ENCODE peak calls at places on chromosomes 11 and 22, in four cellular contexts. N, Y, E and T are unnamed samples.
A peak's percentile ranks its signal among the peaks of the same experiment; 100 is the strongest.

GRCh38 chr11:29780756-29781155 is 236.1 kb downstream of the KCNA4 start:
- DNase-seq in N (no peak), Y (no peak), E (no peak), T (no peak)

GRCh38 chr11:47715082-47715669 is at the start of gene AGBL2:
- DNase-seq in N (peak; percentile 76), Y (peak; percentile 50), E (peak; percentile 77), T (peak; percentile 90)

GRCh38 chr22:24875862-24876506 is 70.0 kb downstream of the SGSM1 start:
- DNase-seq in N (no peak), Y (peak; percentile 46), E (no peak), T (peak; percentile 12)

GRCh38 chr11:118533769-118534729 is 3.1 kb downstream of the TMEM25 start:
- DNase-seq in N (no peak), Y (no peak), E (no peak), T (no peak)

GRCh38 chr11:8039530-8040260 is 41.3 kb upstream of the TUB start:
- DNase-seq in N (peak; percentile 15), Y (no peak), E (no peak), T (no peak)

GRCh38 chr11:57776101-57776511 is 14.5 kb downstream of the CTNND1 start:
- DNase-seq in N (no peak), Y (peak; percentile 67), E (no peak), T (no peak)

GRCh38 chr11:69348414-69349235 is 54.7 kb downstream of the MYEOV start:
- DNase-seq in N (no peak), Y (no peak), E (no peak), T (no peak)

GRCh38 chr22:50219800-50220602 is 19.2 kb downstream of the SELENOO start:
- DNase-seq in N (no peak), Y (no peak), E (no peak), T (no peak)

GRCh38 chr11:122656631-122657101 is 1.1 kb downstream of the UBASH3B start:
- DNase-seq in N (peak; percentile 64), Y (peak; percentile 27), E (peak; percentile 44), T (peak; percentile 4)

GRCh38 chr22:26589367-26589844 is 526 bp downstream of the TPST2 start:
- DNase-seq in N (peak; percentile 38), Y (no peak), E (peak; percentile 54), T (peak; percentile 29)

GRCh38 chr11:117010808-117011540 is 87.3 kb downstream of the SIK3 start:
- DNase-seq in N (no peak), Y (peak; percentile 94), E (no peak), T (no peak)

GRCh38 chr22:41482319-41482935 is 13.5 kb downstream of the ACO2 start:
- DNase-seq in N (no peak), Y (peak; percentile 13), E (no peak), T (peak; percentile 35)

GRCh38 chr22:35021166-35021565 is 44.8 kb upstream of the ISX start:
- DNase-seq in N (no peak), Y (no peak), E (no peak), T (no peak)

GRCh38 chr22:27252282-27253049 is 549.1 kb downstream of the MN1 start:
- DNase-seq in N (no peak), Y (peak; percentile 93), E (no peak), T (no peak)

GRCh38 chr22:44574057-44574456 is 76.0 kb upstream of the RTL6 start:
- DNase-seq in N (peak; percentile 41), Y (peak; percentile 76), E (peak; percentile 37), T (no peak)

GRCh38 chr11:6693342-6694228 is 10.4 kb upstream of the MRPL17 start:
- DNase-seq in N (no peak), Y (peak; percentile 93), E (no peak), T (no peak)

GRCh38 chr22:48350456-48350855 is 1477.2 kb downstream of the BRD1 start:
- DNase-seq in N (no peak), Y (no peak), E (no peak), T (no peak)

GRCh38 chr11:121291896-121292502 is 572 bp upstream of the SC5D start:
- DNase-seq in N (no peak), Y (no peak), E (no peak), T (peak; percentile 52)

GRCh38 chr22:26681395-26681821 is 24.0 kb downstream of the MIAT start:
- DNase-seq in N (no peak), Y (peak; percentile 94), E (no peak), T (no peak)

GRCh38 chr11:15406952-15407351 is 292.2 kb downstream of the INSC start:
- DNase-seq in N (no peak), Y (no peak), E (no peak), T (no peak)

GRCh38 chr22:26461188-26461810 is 22.3 kb downstream of the HPS4 start:
- DNase-seq in N (peak; percentile 71), Y (peak; percentile 41), E (peak; percentile 76), T (peak; percentile 47)

GRCh38 chr11:64357446-64357845 is 1.5 kb upstream of the RPS6KA4 start:
- DNase-seq in N (no peak), Y (no peak), E (no peak), T (no peak)

GRCh38 chr11:128174465-128175101 is 412.8 kb downstream of the ETS1 start:
- DNase-seq in N (no peak), Y (peak; percentile 74), E (no peak), T (no peak)

GRCh38 chr11:65516135-65516968 is 8.5 kb upstream of the SCYL1 start:
- DNase-seq in N (no peak), Y (no peak), E (no peak), T (peak; percentile 1)

GRCh38 chr11:70914496-70914895 is 337.9 kb downstream of the SHANK2 start:
- DNase-seq in N (no peak), Y (no peak), E (no peak), T (no peak)

GRCh38 chr22:27827586-27828213 is 26.1 kb upstream of the MN1 start:
- DNase-seq in N (no peak), Y (no peak), E (no peak), T (no peak)

GRCh38 chr22:31846161-31847115 is 92.6 kb downstream of the DEPDC5 start:
- DNase-seq in N (no peak), Y (peak; percentile 44), E (no peak), T (peak; percentile 29)

GRCh38 chr11:67268036-67268683 is 1.9 kb downstream of the GRK2 start:
- DNase-seq in N (no peak), Y (no peak), E (no peak), T (peak; percentile 94)

GRCh38 chr11:100353083-100353482 is 334.0 kb upstream of the ARHGAP42 start:
- DNase-seq in N (no peak), Y (no peak), E (no peak), T (no peak)

GRCh38 chr11:18780329-18780728 is 11.3 kb downstream of the PTPN5 start:
- DNase-seq in N (no peak), Y (no peak), E (no peak), T (no peak)

DNA sequence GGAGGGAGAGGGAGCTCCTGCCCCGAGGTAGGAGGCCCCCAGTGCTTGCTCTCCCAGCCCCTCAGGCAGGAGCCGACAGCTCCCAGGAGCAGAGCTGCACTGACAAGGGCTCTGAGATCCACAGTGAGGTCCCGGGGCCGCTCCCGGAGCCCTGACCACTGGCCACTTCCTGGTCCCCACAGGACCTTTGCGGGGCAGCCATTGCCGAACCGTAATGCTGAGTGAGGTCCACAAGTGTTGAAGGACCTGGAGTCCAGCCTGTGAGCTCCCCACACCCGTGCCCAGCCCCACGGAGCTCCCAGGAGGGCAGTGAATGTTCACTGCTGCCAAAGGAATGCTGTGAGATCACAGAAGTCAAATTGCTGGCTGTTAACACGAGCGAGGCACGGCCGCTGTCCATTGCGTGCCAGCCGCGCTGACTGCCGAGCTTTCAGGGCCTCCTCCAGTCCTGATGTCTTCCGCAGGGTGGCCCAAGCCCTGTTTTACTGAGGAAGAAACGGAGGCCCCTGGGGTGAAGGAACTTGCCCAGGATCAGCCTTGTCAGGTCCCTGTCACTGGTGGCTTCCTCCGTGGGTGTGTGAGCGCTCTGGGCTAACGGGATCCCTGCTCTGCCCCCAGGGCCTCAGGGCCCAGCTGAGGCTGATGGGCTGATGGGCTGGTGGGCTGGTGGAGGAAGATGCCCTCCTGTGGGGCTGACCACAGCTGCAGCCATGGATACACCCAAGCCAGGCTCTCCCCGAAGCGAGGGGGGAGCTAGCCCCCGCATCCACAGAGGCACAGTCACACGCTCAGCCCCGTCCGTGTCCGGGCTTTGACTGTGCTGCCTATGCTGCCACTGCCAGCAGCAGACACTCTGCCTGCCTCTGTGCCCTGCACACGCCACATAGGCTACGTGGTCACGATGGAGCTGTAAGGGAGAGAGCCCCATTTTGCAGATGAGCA is 70.8 kb downstream of the WNT7B start:
- DNase-seq in N (no peak), Y (peak; percentile 64), E (peak; percentile 40), T (no peak)
- TF ChIP-seq CTCF in N (no peak), Y (no peak), E (no peak), T (no peak)

GRCh38 chr11:85133636-85134035 is 493.5 kb downstream of the DLG2 start:
- DNase-seq in N (no peak), Y (no peak), E (no peak), T (no peak)

GRCh38 chr11:85137597-85137996 is 489.5 kb downstream of the DLG2 start:
- DNase-seq in N (no peak), Y (no peak), E (peak; percentile 49), T (no peak)

GRCh38 chr11:85132839-85133238 is 494.3 kb downstream of the DLG2 start:
- DNase-seq in N (no peak), Y (no peak), E (no peak), T (no peak)
- H3K4me3 ChIP-seq in N (no peak overlapping the region), Y (no peak overlapping the region), E (no peak overlapping the region), T (no peak overlapping the region)

DNA sequence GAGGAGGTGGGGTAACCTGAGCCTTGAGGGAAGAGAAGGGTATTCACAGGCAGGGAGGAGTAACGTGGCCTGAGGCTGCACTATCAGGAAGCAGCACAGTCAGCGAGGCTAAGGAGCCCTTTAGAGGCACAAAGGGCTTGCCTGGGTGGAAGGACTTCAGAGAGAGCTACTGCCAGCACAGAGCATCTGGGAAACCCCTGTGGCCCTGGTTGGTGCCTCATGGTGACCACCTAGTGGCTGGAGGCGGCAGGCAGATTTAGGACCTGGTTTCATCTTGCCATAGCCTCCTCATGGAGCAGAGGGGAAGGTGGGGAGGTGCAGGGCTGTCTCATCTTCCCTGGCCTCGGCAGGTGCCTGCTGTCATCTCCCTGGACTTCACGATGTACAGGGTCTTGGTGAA is 64.5 kb downstream of the MPPED1 start:
- DNase-seq in N (no peak), Y (no peak), E (no peak), T (peak; percentile 10)
- TF ChIP-seq CTCF in N (no peak), Y (no peak), E (no peak), T (no peak)

GRCh38 chr11:43579919-43580276 is 100.6 kb upstream of the HSD17B12 start:
- DNase-seq in N (no peak), Y (no peak), E (no peak), T (no peak)

GRCh38 chr11:43580735-43581369 is 99.7 kb upstream of the HSD17B12 start:
- DNase-seq in N (no peak), Y (no peak), E (no peak), T (no peak)

GRCh38 chr11:43582837-43583462 is 97.6 kb upstream of the HSD17B12 start:
- DNase-seq in N (no peak), Y (no peak), E (no peak), T (no peak)

GRCh38 chr11:43582024-43582836 is 98.3 kb upstream of the HSD17B12 start:
- DNase-seq in N (no peak), Y (no peak), E (no peak), T (no peak)

DNA sequence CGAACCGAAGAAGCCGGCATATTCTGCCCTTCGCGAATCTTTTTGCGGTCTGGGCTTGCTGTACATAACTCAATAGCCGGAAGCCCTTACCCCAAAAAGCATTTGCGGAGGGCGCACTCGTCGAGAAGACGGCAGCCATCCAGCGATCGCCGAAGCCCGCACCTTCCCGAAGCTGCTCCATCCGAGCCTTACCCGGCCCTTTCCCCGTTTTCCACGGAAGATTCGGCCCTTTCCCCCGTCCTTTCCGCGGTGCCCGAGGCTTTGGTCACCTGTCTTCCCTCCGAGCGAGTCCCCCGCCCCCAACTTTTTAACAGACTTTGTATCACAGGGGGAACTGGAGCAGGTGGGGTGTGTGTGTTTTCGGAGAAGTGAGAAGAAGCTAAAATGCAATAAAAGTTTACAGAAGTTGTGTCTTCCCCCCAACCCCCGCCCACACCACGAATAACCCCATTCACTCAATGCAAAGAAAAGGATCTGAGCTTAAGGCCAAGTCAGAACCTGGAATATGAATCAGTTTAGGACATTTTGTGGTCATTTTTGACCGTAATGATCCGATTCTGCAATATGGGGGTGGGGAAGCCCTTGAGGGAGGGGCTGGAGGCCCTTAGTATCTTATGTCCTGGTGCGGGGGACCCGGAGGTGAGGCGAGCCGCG is 99.0 kb upstream of the HSD17B12 start:
- DNase-seq in N (no peak), Y (no peak), E (no peak), T (no peak)
- H3K4me3 ChIP-seq in N (peak overlapping the region; percentile 28), Y (no peak overlapping the region), E (no peak overlapping the region), T (no peak overlapping the region)